ENCODE peak calls at places on chromosomes 3 and 15, in nine cellular contexts. R is thoracic aorta; N is Panc1; P is CD8-positive, alpha-beta T cell; Z is CD4-positive, alpha-beta T cell; S is right atrium auricular region; Q is type B pancreatic cell; F is IMR-90; B is fibroblast of lung. I is an unnamed sample.

GRCh38 chr15:39645138-39645975 is 64.5 kb downstream of the THBS1 start:
- DNase-seq in R (no peak), N (no peak), P (no peak), Z (no peak), S (no peak), Q (no peak), F (no peak), B (no peak), I (no peak)

GRCh38 chr3:156728267-156728985 is 54.0 kb downstream of the TIPARP start:
- DNase-seq in R (no peak), N (no peak), P (no peak), Z (no peak), S (no peak), Q (no peak), F (peak; percentile 71), B (no peak), I (no peak)

GRCh38 chr15:85406916-85407315 is 26.5 kb downstream of the AKAP13 start:
- DNase-seq in R (no peak), N (no peak), P (no peak), Z (no peak), S (no peak), Q (no peak), F (peak; percentile 45), B (no peak), I (peak; percentile 80)

GRCh38 chr3:9730747-9731205 is 759 bp upstream of the BRPF1 start:
- DNase-seq in R (no peak), N (no peak), P (no peak), Z (no peak), S (no peak), Q (no peak), F (no peak), B (no peak), I (peak; percentile 69)

GRCh38 chr3:11445883-11446282 is 173.7 kb downstream of the ATG7 start:
- DNase-seq in R (no peak), N (no peak), P (no peak), Z (no peak), S (no peak), Q (no peak), F (peak; percentile 37), B (peak; percentile 54), I (peak; percentile 43)

GRCh38 chr15:74653426-74654082 is 37.9 kb downstream of the CLK3 start:
- DNase-seq in R (no peak), N (no peak), P (no peak), Z (no peak), S (no peak), Q (no peak), F (peak; percentile 59), B (peak; percentile 87), I (peak; percentile 95)

GRCh38 chr3:12312010-12312409 is 23.1 kb downstream of the PPARG start:
- DNase-seq in R (no peak), N (no peak), P (no peak), Z (no peak), S (no peak), Q (no peak), F (no peak), B (no peak), I (no peak)

GRCh38 chr3:170144437-170144843 is 37.1 kb downstream of the PHC3 start:
- DNase-seq in R (no peak), N (no peak), P (no peak), Z (no peak), S (no peak), Q (no peak), F (no peak), B (no peak), I (no peak)

GRCh38 chr15:81133782-81134461 is at the start of gene CFAP161:
- DNase-seq in R (peak; percentile 16), N (no peak), P (no peak), Z (no peak), S (peak; percentile 78), Q (peak; percentile 88), F (peak; percentile 69), B (peak; percentile 73), I (peak; percentile 67)

GRCh38 chr15:65286069-65286703 is 497 bp downstream of the PARP16 start:
- DNase-seq in R (no peak), N (no peak), P (no peak), Z (no peak), S (no peak), Q (peak; percentile 75), F (no peak), B (peak; percentile 13), I (no peak)

GRCh38 chr15:43792761-43793493 is 807 bp downstream of the SERF2 start:
- DNase-seq in R (no peak), N (no peak), P (no peak), Z (no peak), S (no peak), Q (no peak), F (peak; percentile 34), B (no peak), I (peak; percentile 53)

GRCh38 chr3:100697723-100698285 is 11.5 kb upstream of the TFG start:
- DNase-seq in R (no peak), N (no peak), P (no peak), Z (no peak), S (no peak), Q (no peak), F (no peak), B (no peak), I (no peak)

GRCh38 chr3:47082519-47082918 is 81.4 kb downstream of the SETD2 start:
- DNase-seq in R (no peak), N (no peak), P (no peak), Z (no peak), S (no peak), Q (no peak), F (peak; percentile 89), B (peak; percentile 72), I (peak; percentile 55)

GRCh38 chr3:183980408-183980807 is 37.3 kb downstream of the ABCC5 start:
- DNase-seq in R (no peak), N (no peak), P (no peak), Z (no peak), S (no peak), Q (no peak), F (no peak), B (peak; percentile 40), I (peak; percentile 10)

GRCh38 chr3:107847791-107848190 is 243.0 kb downstream of the CD47 start:
- DNase-seq in R (no peak), N (no peak), P (no peak), Z (no peak), S (no peak), Q (no peak), F (peak; percentile 32), B (no peak), I (no peak)

GRCh38 chr3:107842940-107843339 is 247.9 kb downstream of the CD47 start:
- DNase-seq in R (no peak), N (no peak), P (no peak), Z (no peak), S (no peak), Q (no peak), F (no peak), B (no peak), I (no peak)

GRCh38 chr3:107845355-107846281 is 245.2 kb downstream of the CD47 start:
- DNase-seq in R (no peak), N (no peak), P (no peak), Z (no peak), S (no peak), Q (no peak), F (peak; percentile 21), B (no peak), I (peak; percentile 53)

GRCh38 chr3:107848516-107848915 is 242.3 kb downstream of the CD47 start:
- DNase-seq in R (no peak), N (no peak), P (no peak), Z (no peak), S (no peak), Q (no peak), F (no peak), B (no peak), I (no peak)

GRCh38 chr3:107846282-107846852 is 244.5 kb downstream of the CD47 start:
- DNase-seq in R (peak; percentile 8), N (peak; percentile 39), P (no peak), Z (peak; percentile 7), S (peak; percentile 77), Q (no peak), F (peak; percentile 64), B (peak; percentile 65), I (peak; percentile 56)
- TF ChIP-seq CTCF in R (peak; percentile 56), N (peak; percentile 85), P (no peak), Z (peak; percentile 30), S (peak; percentile 74), Q (peak; percentile 81), F (peak; percentile 70), B (peak; percentile 71), I (peak; percentile 70)

GRCh38 chr3:82012775-82013174 is 251.3 kb upstream of the GBE1 start:
- DNase-seq in R (no peak), N (no peak), P (no peak), Z (no peak), S (no peak), Q (no peak), F (no peak), B (no peak), I (no peak)
- TF ChIP-seq CTCF in R (no peak), N (peak; percentile 25), P (no peak), Z (no peak), S (no peak), Q (peak; percentile 33), F (peak; percentile 19), B (no peak), I (peak; percentile 29)

GRCh38 chr3:120560304-120561250 is 35.6 kb upstream of the NDUFB4 start:
- DNase-seq in R (no peak), N (no peak), P (no peak), Z (no peak), S (no peak), Q (no peak), F (no peak), B (no peak), I (no peak)

GRCh38 chr3:120558784-120559227 is 37.3 kb upstream of the NDUFB4 start:
- DNase-seq in R (peak; percentile 81), N (no peak), P (peak; percentile 81), Z (peak; percentile 85), S (peak; percentile 94), Q (peak; percentile 92), F (peak; percentile 84), B (peak; percentile 88), I (peak; percentile 90)

GRCh38 chr3:120561251-120562045 is 34.7 kb upstream of the NDUFB4 start:
- DNase-seq in R (no peak), N (peak; percentile 43), P (peak; percentile 57), Z (peak; percentile 66), S (peak; percentile 83), Q (no peak), F (peak; percentile 73), B (peak; percentile 77), I (peak; percentile 68)

GRCh38 chr3:120557115-120557514 is 39.0 kb upstream of the NDUFB4 start:
- DNase-seq in R (no peak), N (no peak), P (no peak), Z (no peak), S (no peak), Q (no peak), F (no peak), B (no peak), I (no peak)

GRCh38 chr3:120559228-120560061 is 36.7 kb upstream of the NDUFB4 start:
- DNase-seq in R (no peak), N (no peak), P (no peak), Z (no peak), S (no peak), Q (no peak), F (peak; percentile 85), B (peak; percentile 36), I (peak; percentile 59)
- TF ChIP-seq CTCF in R (peak; percentile 6), N (peak; percentile 70), P (no peak), Z (peak; percentile 31), S (peak; percentile 42), Q (no peak), F (no peak), B (no peak), I (no peak)

DNA sequence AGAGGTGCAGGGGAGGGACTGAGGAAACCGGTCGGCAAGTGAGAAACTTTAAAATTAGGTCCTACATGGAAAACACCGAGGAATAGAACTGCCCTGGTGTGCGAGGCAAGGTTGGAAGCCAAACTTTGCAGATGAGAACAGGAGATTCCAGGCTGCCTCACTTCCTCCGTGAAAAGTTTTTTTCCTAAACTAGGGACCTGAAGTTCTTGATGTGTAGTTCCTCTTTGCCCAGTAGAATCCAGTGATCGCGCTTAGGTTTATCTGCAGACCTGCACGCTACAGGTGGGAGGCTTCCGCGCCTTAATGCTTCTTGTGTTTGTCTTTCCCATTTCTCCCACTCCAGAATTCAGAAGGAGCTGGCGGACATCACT is 5.3 kb downstream of the UBE2E1 start:
- DNase-seq in R (no peak), N (no peak), P (no peak), Z (no peak), S (no peak), Q (no peak), F (no peak), B (peak; percentile 18), I (peak; percentile 7)
- TF ChIP-seq CTCF in R (no peak), N (peak; percentile 24), P (no peak), Z (no peak), S (no peak), Q (no peak), F (no peak), B (no peak), I (no peak)

I was measured in AG10803.